ENCODE peak calls at places on chromosomes 2 and 18, in eight cellular contexts. D, Q, G, B, J, Y, N and V are unnamed samples.

GRCh38 chr2:149021271-149021719 is 17.2 kb upstream of the LYPD6B start:
- DNase-seq in D (no peak), Q (no peak), G (no peak), B (no peak), J (no peak), Y (no peak), N (no peak), V (no peak)

GRCh38 chr2:29117636-29118303 is 2.6 kb downstream of the CLIP4 start:
- DNase-seq in D (no peak), Q (no peak), G (no peak), B (no peak), J (no peak), Y (no peak), N (no peak), V (no peak)

GRCh38 chr18:76472811-76473210 is 22.2 kb downstream of the ZNF516 start:
- DNase-seq in D (no peak), Q (no peak), G (no peak), B (no peak), J (no peak), Y (no peak), N (no peak), V (no peak)

GRCh38 chr2:67516899-67517530 is 119.9 kb downstream of the ETAA1 start:
- DNase-seq in D (no peak), Q (no peak), G (peak; percentile 72), B (no peak), J (no peak), Y (no peak), N (no peak), V (no peak)

GRCh38 chr18:54939375-54939917 is 19.8 kb downstream of the CCDC68 start:
- DNase-seq in D (no peak), Q (no peak), G (no peak), B (no peak), J (no peak), Y (no peak), N (no peak), V (no peak)

GRCh38 chr2:216936954-216937357 is 77.1 kb upstream of the TNP1 start:
- DNase-seq in D (no peak), Q (no peak), G (no peak), B (no peak), J (no peak), Y (no peak), N (no peak), V (no peak)

GRCh38 chr18:47986724-47987455 is 56.4 kb upstream of the SMAD2 start:
- DNase-seq in D (no peak), Q (no peak), G (no peak), B (no peak), J (no peak), Y (no peak), N (no peak), V (no peak)

GRCh38 chr2:174846941-174847938 is 83.0 kb upstream of the CHRNA1 start:
- DNase-seq in D (peak; percentile 45), Q (no peak), G (peak; percentile 92), B (no peak), J (no peak), Y (peak; percentile 35), N (no peak), V (no peak)

GRCh38 chr2:20074001-20074648 is 22.7 kb upstream of the LAPTM4A start:
- DNase-seq in D (peak; percentile 49), Q (no peak), G (no peak), B (no peak), J (peak; percentile 15), Y (no peak), N (no peak), V (no peak)

GRCh38 chr18:79738041-79738461 is 58.4 kb downstream of the CTDP1 start:
- DNase-seq in D (no peak), Q (no peak), G (no peak), B (no peak), J (no peak), Y (no peak), N (peak; percentile 75), V (peak; percentile 57)

GRCh38 chr2:40751981-40752380 is 300.1 kb upstream of the SLC8A1 start:
- DNase-seq in D (no peak), Q (no peak), G (no peak), B (no peak), J (no peak), Y (no peak), N (no peak), V (no peak)

GRCh38 chr2:172953411-172953810 is 122.2 kb upstream of the MAP3K20 start:
- DNase-seq in D (no peak), Q (no peak), G (no peak), B (no peak), J (no peak), Y (no peak), N (no peak), V (no peak)

GRCh38 chr2:82198809-82199492 is 1894.4 kb upstream of the LRRTM1 start:
- DNase-seq in D (no peak), Q (no peak), G (no peak), B (no peak), J (no peak), Y (no peak), N (no peak), V (no peak)

GRCh38 chr2:9050122-9050809 is 46.8 kb upstream of the MBOAT2 start:
- DNase-seq in D (no peak), Q (no peak), G (no peak), B (no peak), J (no peak), Y (no peak), N (no peak), V (no peak)

GRCh38 chr2:48454504-48454903 is 75.5 kb upstream of the STON1 start:
- DNase-seq in D (no peak), Q (no peak), G (no peak), B (no peak), J (no peak), Y (no peak), N (no peak), V (no peak)

GRCh38 chr18:79952457-79952995 is 1.1 kb upstream of the SLC66A2 start:
- DNase-seq in D (no peak), Q (no peak), G (no peak), B (no peak), J (no peak), Y (peak; percentile 57), N (peak; percentile 59), V (no peak)

GRCh38 chr2:102016399-102016955 is 24.7 kb downstream of the IL1R2 start:
- DNase-seq in D (no peak), Q (no peak), G (no peak), B (no peak), J (no peak), Y (no peak), N (no peak), V (no peak)

GRCh38 chr2:232900811-232901701 is 31.0 kb downstream of the SNORC start:
- DNase-seq in D (peak; percentile 46), Q (no peak), G (no peak), B (no peak), J (no peak), Y (peak; percentile 79), N (peak; percentile 76), V (no peak)

GRCh38 chr2:150644298-150645067 is 157.0 kb upstream of the RND3 start:
- DNase-seq in D (peak; percentile 30), Q (no peak), G (no peak), B (no peak), J (no peak), Y (no peak), N (no peak), V (no peak)

GRCh38 chr2:241817126-241817820 is 8.3 kb downstream of the NEU4 start:
- DNase-seq in D (no peak), Q (no peak), G (no peak), B (no peak), J (no peak), Y (peak; percentile 61), N (peak; percentile 60), V (peak; percentile 61)

GRCh38 chr18:28766721-28767120 is 589.8 kb upstream of the CDH2 start:
- DNase-seq in D (no peak), Q (no peak), G (no peak), B (no peak), J (no peak), Y (no peak), N (no peak), V (no peak)

GRCh38 chr2:24919977-24920812 is at the start of gene ADCY3:
- DNase-seq in D (peak; percentile 47), Q (peak; percentile 54), G (no peak), B (peak; percentile 35), J (no peak), Y (peak; percentile 93), N (peak; percentile 83), V (peak; percentile 78)

GRCh38 chr18:27604583-27604982 is 419.5 kb upstream of the CHST9 start:
- DNase-seq in D (no peak), Q (no peak), G (peak; percentile 4), B (no peak), J (no peak), Y (no peak), N (no peak), V (no peak)

GRCh38 chr2:161036926-161037325 is 123.3 kb upstream of the TANK start:
- DNase-seq in D (no peak), Q (no peak), G (peak; percentile 71), B (no peak), J (no peak), Y (no peak), N (no peak), V (no peak)

GRCh38 chr2:42142476-42143184 is 26.5 kb upstream of the EML4 start:
- DNase-seq in D (peak; percentile 47), Q (no peak), G (no peak), B (no peak), J (no peak), Y (no peak), N (no peak), V (peak; percentile 67)